ENCODE peak calls at places on chromosome 16, in five cellular contexts. One of them, this sample, is unnamed.

GRCh38 chr16:30956601-30957455 is 726 bp upstream of the SETD1A start:
- DNase-seq in prostate gland: peak
- DNase-seq in GM23338: peak
- DNase-seq in fibroblast of mammary gland: peak
- DNase-seq in IMR-90: peak
- DNase-seq in this sample: peak

GRCh38 chr16:21302898-21303528 is 24.9 kb upstream of the CRYM start:
- DNase-seq in prostate gland: no peak
- DNase-seq in fibroblast of mammary gland: peak
- DNase-seq in GM23338: no peak
- DNase-seq in IMR-90: peak
- DNase-seq in this sample: no peak

GRCh38 chr16:3536271-3536671 is 35.5 kb downstream of the CLUAP1 start:
- DNase-seq in fibroblast of mammary gland: peak
- DNase-seq in prostate gland: no peak
- DNase-seq in GM23338: no peak
- DNase-seq in IMR-90: peak
- DNase-seq in this sample: no peak

GRCh38 chr16:71552698-71553503 is 24.0 kb downstream of the TAT start:
- DNase-seq in GM23338: peak
- DNase-seq in prostate gland: no peak
- DNase-seq in fibroblast of mammary gland: no peak
- DNase-seq in IMR-90: no peak
- DNase-seq in this sample: no peak

GRCh38 chr16:8905795-8906591 is 23.8 kb downstream of the LITAFD start:
- DNase-seq in prostate gland: no peak
- DNase-seq in fibroblast of mammary gland: no peak
- DNase-seq in GM23338: peak
- DNase-seq in IMR-90: no peak
- DNase-seq in this sample: no peak

GRCh38 chr16:48087639-48088038 is 68.2 kb downstream of the ABCC12 start:
- DNase-seq in IMR-90: no peak
- DNase-seq in prostate gland: no peak
- DNase-seq in GM23338: no peak
- DNase-seq in fibroblast of mammary gland: no peak
- DNase-seq in this sample: no peak

GRCh38 chr16:68909099-68909733 is 65.9 kb downstream of the TANGO6 start:
- DNase-seq in IMR-90: peak
- DNase-seq in GM23338: no peak
- DNase-seq in prostate gland: no peak
- DNase-seq in fibroblast of mammary gland: no peak
- DNase-seq in this sample: no peak

GRCh38 chr16:17396762-17397498 is 73.8 kb downstream of the XYLT1 start:
- DNase-seq in IMR-90: peak
- DNase-seq in prostate gland: peak
- DNase-seq in GM23338: no peak
- DNase-seq in fibroblast of mammary gland: peak
- DNase-seq in this sample: no peak

GRCh38 chr16:29986231-29986630 is 9.2 kb downstream of the HIRIP3 start:
- DNase-seq in prostate gland: no peak
- DNase-seq in IMR-90: no peak
- DNase-seq in GM23338: no peak
- DNase-seq in fibroblast of mammary gland: no peak
- DNase-seq in this sample: no peak

GRCh38 chr16:74811911-74812310 is 37.3 kb upstream of the FA2H start:
- DNase-seq in GM23338: no peak
- DNase-seq in IMR-90: no peak
- DNase-seq in prostate gland: no peak
- DNase-seq in fibroblast of mammary gland: no peak
- DNase-seq in this sample: no peak

GRCh38 chr16:19837331-19837943 is 47.2 kb downstream of the GPRC5B start:
- DNase-seq in IMR-90: no peak
- DNase-seq in GM23338: no peak
- DNase-seq in fibroblast of mammary gland: no peak
- DNase-seq in prostate gland: no peak
- DNase-seq in this sample: no peak

GRCh38 chr16:69823831-69824563 is 61.9 kb downstream of the WWP2 start:
- DNase-seq in prostate gland: no peak
- DNase-seq in GM23338: no peak
- DNase-seq in IMR-90: no peak
- DNase-seq in fibroblast of mammary gland: peak
- DNase-seq in this sample: no peak

GRCh38 chr16:67415872-67416793 is at the start of gene ZDHHC1:
- DNase-seq in fibroblast of mammary gland: peak
- DNase-seq in GM23338: peak
- DNase-seq in IMR-90: peak
- DNase-seq in prostate gland: peak
- DNase-seq in this sample: peak

DNA sequence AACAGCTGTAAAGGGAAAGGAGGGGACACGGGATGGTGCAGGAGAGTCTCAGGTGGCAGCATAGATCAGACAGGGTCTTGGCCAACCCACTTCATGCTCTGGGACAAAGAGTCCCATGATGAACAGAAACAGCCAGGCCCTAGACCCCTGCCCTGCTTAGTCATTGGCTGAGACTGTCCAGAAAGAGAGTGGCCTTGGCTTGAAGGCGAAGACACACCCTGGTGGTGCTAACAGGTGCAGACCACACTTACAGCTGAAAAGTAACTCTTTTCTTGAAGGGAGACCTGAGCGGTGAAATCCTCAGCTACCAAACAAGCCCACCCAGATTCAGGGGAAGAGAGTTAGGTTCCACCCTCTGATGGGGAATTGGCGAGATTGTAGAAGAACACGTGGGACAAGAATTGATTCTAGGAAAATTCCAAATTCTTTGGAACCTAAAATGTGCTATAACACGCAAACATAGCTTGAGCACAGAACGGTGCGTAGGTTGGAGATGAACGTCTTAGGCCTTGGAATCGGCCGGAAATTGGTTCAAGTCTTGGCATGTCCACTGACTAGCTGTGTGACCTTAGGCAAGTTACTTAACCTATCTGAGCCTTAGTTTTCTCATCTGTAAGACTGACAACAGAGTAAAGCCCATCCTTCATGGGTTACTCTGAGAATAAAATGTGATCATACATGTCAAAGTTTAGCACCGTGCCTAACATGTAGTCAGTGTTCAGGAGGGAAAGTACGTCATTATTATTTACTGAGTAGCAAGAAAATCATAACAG is 12.5 kb upstream of the MLYCD start:
- DNase-seq in fibroblast of mammary gland: no peak
- DNase-seq in prostate gland: no peak
- DNase-seq in IMR-90: no peak
- DNase-seq in GM23338: no peak
- DNase-seq in this sample: no peak
- TF ChIP-seq CTCF in fibroblast of mammary gland: no peak
- TF ChIP-seq CTCF in prostate gland: no peak
- TF ChIP-seq CTCF in IMR-90: no peak
- TF ChIP-seq CTCF in GM23338: peak
- TF ChIP-seq CTCF in this sample: no peak

GRCh38 chr16:2151188-2152091 is 3.0 kb downstream of the RAB26 start:
- DNase-seq in fibroblast of mammary gland: peak
- DNase-seq in prostate gland: no peak
- DNase-seq in GM23338: peak
- DNase-seq in IMR-90: no peak
- DNase-seq in this sample: no peak

GRCh38 chr16:2155091-2156024 is at the start of gene TRAF7:
- DNase-seq in fibroblast of mammary gland: peak
- DNase-seq in IMR-90: peak
- DNase-seq in prostate gland: peak
- DNase-seq in GM23338: peak
- DNase-seq in this sample: peak

GRCh38 chr16:2154533-2155090 is 970 bp upstream of the TRAF7 start:
- DNase-seq in GM23338: peak
- DNase-seq in fibroblast of mammary gland: no peak
- DNase-seq in IMR-90: no peak
- DNase-seq in prostate gland: no peak
- DNase-seq in this sample: no peak

GRCh38 chr16:2150418-2151187 is 2.2 kb downstream of the RAB26 start:
- DNase-seq in prostate gland: no peak
- DNase-seq in fibroblast of mammary gland: peak
- DNase-seq in IMR-90: peak
- DNase-seq in GM23338: peak
- DNase-seq in this sample: no peak

GRCh38 chr16:2152695-2153506 is 2.7 kb upstream of the TRAF7 start:
- DNase-seq in prostate gland: no peak
- DNase-seq in IMR-90: no peak
- DNase-seq in fibroblast of mammary gland: peak
- DNase-seq in GM23338: peak
- DNase-seq in this sample: no peak
- TF ChIP-seq CTCF in prostate gland: no peak
- TF ChIP-seq CTCF in IMR-90: no peak
- TF ChIP-seq CTCF in fibroblast of mammary gland: no peak
- TF ChIP-seq CTCF in GM23338: peak
- TF ChIP-seq CTCF in this sample: no peak

DNA sequence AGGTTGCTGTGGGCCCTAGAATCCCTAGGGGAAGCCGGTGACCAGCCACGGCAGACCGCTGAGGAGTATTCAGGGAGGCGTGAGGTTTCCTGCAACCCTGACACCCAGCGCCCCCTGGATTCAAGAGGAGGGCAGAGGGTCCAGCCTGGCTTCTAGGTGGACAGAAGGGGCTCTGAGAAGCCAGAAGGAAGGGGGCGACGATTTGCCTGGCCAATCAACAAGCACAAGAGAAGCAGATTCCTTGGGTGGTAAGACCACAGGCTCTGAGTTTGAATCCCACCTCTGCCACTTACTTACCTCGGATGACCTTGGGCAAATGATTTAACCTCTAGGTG is 10.4 kb upstream of the GINS2 start:
- DNase-seq in GM23338: peak
- DNase-seq in fibroblast of mammary gland: no peak
- DNase-seq in IMR-90: no peak
- DNase-seq in prostate gland: no peak
- DNase-seq in this sample: no peak
- TF ChIP-seq CTCF in GM23338: peak
- TF ChIP-seq CTCF in fibroblast of mammary gland: no peak
- TF ChIP-seq CTCF in IMR-90: no peak
- TF ChIP-seq CTCF in prostate gland: no peak
- TF ChIP-seq CTCF in this sample: no peak

DNA sequence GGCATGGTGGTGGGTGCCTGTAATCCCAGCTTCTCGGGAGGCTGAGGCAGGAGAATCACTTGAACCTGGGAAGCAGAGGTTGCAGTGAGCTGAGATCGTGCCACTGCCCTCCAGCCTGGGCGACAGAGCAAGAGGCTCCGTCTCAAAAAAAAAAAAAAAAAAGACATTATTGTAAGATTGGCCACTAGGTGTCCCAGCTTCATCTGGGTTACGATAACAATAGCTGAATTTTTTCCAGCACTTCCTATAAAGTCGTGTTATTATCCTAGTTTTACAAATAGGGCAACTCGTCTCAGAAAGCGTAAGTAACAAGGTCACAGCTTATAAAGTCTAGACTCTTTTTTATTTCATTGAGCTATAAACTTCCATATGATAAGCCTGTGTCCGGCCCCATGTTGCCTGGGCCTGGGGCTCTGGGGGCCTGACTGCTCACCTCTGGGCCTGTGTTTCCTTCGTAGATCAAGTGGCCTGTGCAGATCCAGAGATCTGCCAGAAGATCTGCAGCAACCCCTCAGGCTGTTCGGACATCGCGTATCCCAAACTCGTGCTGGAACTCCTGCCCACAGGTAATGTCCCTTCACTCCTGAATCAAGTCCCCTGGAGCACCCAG is 60.5 kb downstream of the SLC5A11 start:
- DNase-seq in prostate gland: no peak
- DNase-seq in GM23338: peak
- DNase-seq in fibroblast of mammary gland: peak
- DNase-seq in IMR-90: peak
- DNase-seq in this sample: no peak
- TF ChIP-seq CTCF in prostate gland: peak
- TF ChIP-seq CTCF in GM23338: peak
- TF ChIP-seq CTCF in fibroblast of mammary gland: peak
- TF ChIP-seq CTCF in IMR-90: peak
- TF ChIP-seq CTCF in this sample: peak

GRCh38 chr16:24409045-24409444 is 130.3 kb upstream of the RBBP6 start:
- DNase-seq in IMR-90: no peak
- DNase-seq in prostate gland: no peak
- DNase-seq in GM23338: peak
- DNase-seq in fibroblast of mammary gland: no peak
- DNase-seq in this sample: no peak
- TF ChIP-seq CTCF in IMR-90: no peak
- TF ChIP-seq CTCF in prostate gland: no peak
- TF ChIP-seq CTCF in GM23338: peak
- TF ChIP-seq CTCF in fibroblast of mammary gland: no peak
- TF ChIP-seq CTCF in this sample: no peak

GRCh38 chr16:13873835-13874438 is 46.0 kb upstream of the ERCC4 start:
- DNase-seq in prostate gland: no peak
- DNase-seq in IMR-90: peak
- DNase-seq in GM23338: peak
- DNase-seq in fibroblast of mammary gland: peak
- DNase-seq in this sample: no peak
- TF ChIP-seq CTCF in prostate gland: peak
- TF ChIP-seq CTCF in IMR-90: peak
- TF ChIP-seq CTCF in GM23338: peak
- TF ChIP-seq CTCF in fibroblast of mammary gland: peak
- TF ChIP-seq CTCF in this sample: peak

GRCh38 chr16:86877108-86877507 is 298.8 kb downstream of the FOXL1 start:
- DNase-seq in prostate gland: no peak
- DNase-seq in GM23338: no peak
- DNase-seq in IMR-90: no peak
- DNase-seq in fibroblast of mammary gland: no peak
- DNase-seq in this sample: no peak

GRCh38 chr16:86872126-86872525 is 293.8 kb downstream of the FOXL1 start:
- DNase-seq in GM23338: no peak
- DNase-seq in IMR-90: no peak
- DNase-seq in fibroblast of mammary gland: no peak
- DNase-seq in prostate gland: no peak
- DNase-seq in this sample: no peak

GRCh38 chr16:86872833-86873232 is 294.5 kb downstream of the FOXL1 start:
- DNase-seq in GM23338: peak
- DNase-seq in fibroblast of mammary gland: no peak
- DNase-seq in IMR-90: no peak
- DNase-seq in prostate gland: no peak
- DNase-seq in this sample: no peak

GRCh38 chr16:86876499-86876898 is 298.1 kb downstream of the FOXL1 start:
- DNase-seq in fibroblast of mammary gland: no peak
- DNase-seq in prostate gland: no peak
- DNase-seq in GM23338: no peak
- DNase-seq in IMR-90: no peak
- DNase-seq in this sample: no peak

DNA sequence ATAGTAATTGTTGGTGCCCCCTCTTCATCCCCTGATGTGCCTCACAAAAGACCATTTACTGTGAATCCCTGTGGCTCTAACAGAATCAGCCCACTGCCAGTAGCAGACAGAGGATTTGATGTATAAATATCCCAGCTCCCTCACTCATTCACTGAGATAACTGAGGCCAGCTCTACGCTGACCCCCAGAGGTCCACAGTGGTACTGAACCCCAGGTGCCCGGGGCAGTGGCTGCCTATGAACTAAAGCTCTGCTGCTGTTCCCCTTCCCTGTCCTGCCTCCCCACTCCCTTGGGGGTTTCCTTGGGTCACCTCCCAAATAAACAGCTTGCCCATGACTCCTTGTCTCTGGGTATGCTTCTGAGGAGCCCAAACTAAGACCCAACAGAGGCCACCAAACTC is 295.8 kb downstream of the FOXL1 start:
- DNase-seq in fibroblast of mammary gland: peak
- DNase-seq in prostate gland: no peak
- DNase-seq in IMR-90: no peak
- DNase-seq in GM23338: peak
- DNase-seq in this sample: no peak
- TF ChIP-seq CTCF in fibroblast of mammary gland: peak
- TF ChIP-seq CTCF in prostate gland: peak
- TF ChIP-seq CTCF in IMR-90: peak
- TF ChIP-seq CTCF in GM23338: peak
- TF ChIP-seq CTCF in this sample: peak

GRCh38 chr16:51343411-51343810 is 192.3 kb upstream of the SALL1 start:
- DNase-seq in prostate gland: no peak
- DNase-seq in IMR-90: peak
- DNase-seq in fibroblast of mammary gland: peak
- DNase-seq in GM23338: no peak
- DNase-seq in this sample: no peak

GRCh38 chr16:51337662-51338061 is 186.6 kb upstream of the SALL1 start:
- DNase-seq in IMR-90: no peak
- DNase-seq in GM23338: peak
- DNase-seq in prostate gland: no peak
- DNase-seq in fibroblast of mammary gland: no peak
- DNase-seq in this sample: no peak
- TF ChIP-seq CTCF in IMR-90: no peak
- TF ChIP-seq CTCF in GM23338: peak
- TF ChIP-seq CTCF in prostate gland: no peak
- TF ChIP-seq CTCF in fibroblast of mammary gland: no peak
- TF ChIP-seq CTCF in this sample: no peak

This sample was measured in osteocyte.